ENCODE peak calls at places on chromosomes 11 and 22, in ten cellular contexts. L is H54; X is nephron progenitor cell; Z is stimulated activated CD8-positive, alpha-beta memory T cell treated with anti-CD3 and anti-CD28 coated beads, Interleukin-4, amount 100 ng/mL, for 24 hours; S is naive thymus-derived CD4-positive, alpha-beta T cell; O is C1 segment of cervical spinal cord; T is glomerular endothelial cell; Y is AG09309; N is activated naive CD8-positive, alpha-beta T cell treated with anti-CD3 and anti-CD28 coated beads, Interleukin-2, amount 50 U/mL, for 16 hours; F is left ventricle myocardium inferior. W is an unnamed sample.

GRCh38 chr11:64036081-64037026 is 623 bp downstream of the FLRT1 start:
- DNase-seq in L (peak), X (peak), Z (no peak), S (no peak), O (peak), T (no peak), Y (no peak), N (no peak), F (peak), W (no peak)

GRCh38 chr11:17479284-17480214 is 2.9 kb upstream of the ABCC8 start:
- DNase-seq in L (peak), X (peak), Z (no peak), S (no peak), O (peak), T (no peak), Y (no peak), N (no peak), F (no peak), W (no peak)

GRCh38 chr11:64601605-64602465 is 10.8 kb downstream of the SLC22A12 start:
- DNase-seq in L (no peak), X (no peak), Z (no peak), S (no peak), O (no peak), T (no peak), Y (no peak), N (no peak), F (no peak), W (no peak)

GRCh38 chr11:57932105-57932504 is 91.6 kb upstream of the OR9Q1 start:
- DNase-seq in L (no peak), X (no peak), Z (no peak), S (no peak), O (no peak), T (no peak), Y (no peak), N (no peak), F (no peak), W (no peak)

GRCh38 chr11:69860796-69861445 is 41.7 kb upstream of the FGF3 start:
- DNase-seq in L (no peak), X (no peak), Z (no peak), S (no peak), O (no peak), T (no peak), Y (no peak), N (no peak), F (no peak), W (no peak)

GRCh38 chr11:69001301-69002081 is 11.6 kb downstream of the MRGPRF start:
- DNase-seq in L (no peak), X (no peak), Z (no peak), S (no peak), O (no peak), T (no peak), Y (no peak), N (no peak), F (no peak), W (no peak)

GRCh38 chr22:29256606-29257325 is 11.0 kb downstream of the RHBDD3 start:
- DNase-seq in L (no peak), X (no peak), Z (no peak), S (no peak), O (no peak), T (no peak), Y (no peak), N (no peak), F (no peak), W (no peak)

GRCh38 chr11:6194065-6194581 is 4.9 kb upstream of the OR52W1 start:
- DNase-seq in L (no peak), X (no peak), Z (no peak), S (no peak), O (no peak), T (no peak), Y (no peak), N (no peak), F (no peak), W (no peak)

GRCh38 chr11:116687458-116688201 is 85.2 kb downstream of the BUD13 start:
- DNase-seq in L (no peak), X (no peak), Z (no peak), S (no peak), O (no peak), T (no peak), Y (no peak), N (no peak), F (no peak), W (no peak)